ENCODE peak calls at places on chromosomes 13 and 19, in ten cellular contexts. E is small intestine; C is uterus; P is suprapubic skin; W is MM.1S; Z is stomach; F is CD4-positive, CD25-positive, alpha-beta regulatory T cell; O is H7; V is tibial artery; Q is IMR-90. H is an unnamed sample. For H3K36me3, the result is how much of the 10 kb centered on the place peaks cover.

GRCh38 chr19:40279761-40280607 is 5.2 kb downstream of the AKT2 start:
- DNase-seq in P (no peak), W (no peak), E (no peak), F (no peak), C (no peak), V (no peak), Z (no peak), Q (no peak), O (no peak), H (no peak)

GRCh38 chr13:50846861-50847475 is 3.5 kb upstream of the DLEU7 start:
- DNase-seq in F (no peak), Q (no peak), Z (no peak), P (no peak), C (no peak), O (no peak), V (no peak), W (no peak), E (no peak), H (no peak)

GRCh38 chr19:51607920-51608562 is 22.2 kb downstream of the SIGLEC5 start:
- DNase-seq in Z (peak), C (peak), O (peak), W (peak), Q (peak), F (no peak), E (peak), V (peak), P (no peak), H (peak)

GRCh38 chr13:90402613-90403012 is 944.9 kb upstream of the MIR17HG start:
- DNase-seq in E (no peak), C (no peak), F (no peak), Q (no peak), Z (no peak), O (no peak), P (no peak), W (no peak), V (no peak), H (no peak)

GRCh38 chr13:49371943-49372636 is 71.8 kb downstream of the CAB39L start:
- DNase-seq in Z (no peak), E (peak), C (no peak), P (no peak), O (no peak), F (no peak), V (no peak), W (no peak), Q (no peak), H (peak)

GRCh38 chr19:2109278-2109864 is 12.7 kb downstream of the IZUMO4 start:
- DNase-seq in E (no peak), F (no peak), P (no peak), Q (no peak), Z (no peak), C (no peak), V (no peak), O (no peak), W (no peak), H (no peak)

GRCh38 chr19:38912600-38913514 is 871 bp upstream of the CCER2 start:
- DNase-seq in E (no peak), C (no peak), Z (no peak), Q (no peak), P (no peak), F (no peak), V (no peak), O (peak), W (no peak), H (no peak)

GRCh38 chr19:49567722-49568454 is 12.5 kb downstream of the NOSIP start:
- DNase-seq in C (no peak), F (peak), P (no peak), V (no peak), W (no peak), E (peak), O (peak), Z (no peak), Q (no peak), H (no peak)

GRCh38 chr13:51955281-51955771 is 55.9 kb downstream of the ATP7B start:
- DNase-seq in C (no peak), V (no peak), F (no peak), P (no peak), Z (no peak), Q (no peak), W (no peak), O (no peak), E (peak), H (no peak)

GRCh38 chr13:32073180-32073864 is 41.7 kb downstream of the FRY start:
- DNase-seq in O (no peak), F (no peak), Q (no peak), P (no peak), W (no peak), V (no peak), Z (no peak), E (no peak), C (no peak), H (no peak)

GRCh38 chr19:28217064-28217463 is 995.9 kb downstream of the UQCRFS1 start:
- DNase-seq in Z (no peak), W (no peak), O (peak), C (no peak), Q (no peak), F (no peak), E (no peak), V (no peak), P (no peak), H (no peak)

GRCh38 chr19:10577951-10578350 is 9.2 kb downstream of the AP1M2 start:
- DNase-seq in F (no peak), W (no peak), V (no peak), E (no peak), Z (no peak), P (no peak), C (no peak), O (no peak), Q (no peak), H (no peak)

GRCh38 chr19:37867831-37868230 is 38.6 kb downstream of the WDR87 start:
- DNase-seq in V (no peak), P (no peak), F (no peak), C (no peak), Z (no peak), Q (peak), O (no peak), E (no peak), W (no peak), H (no peak)

GRCh38 chr19:13152854-13153626 is 2.8 kb downstream of the IER2 start:
- DNase-seq in F (peak), W (peak), V (peak), O (peak), E (peak), Q (peak), Z (peak), P (peak), C (peak), H (no peak)

GRCh38 chr19:58554494-58555368 is at the start of gene CHMP2A:
- DNase-seq in Q (peak), E (peak), P (peak), W (peak), V (peak), O (peak), Z (peak), F (peak), C (peak), H (peak)

GRCh38 chr19:32343550-32344262 is 1.7 kb upstream of the ZNF507 start:
- DNase-seq in C (no peak), F (no peak), W (no peak), E (no peak), O (no peak), Z (no peak), V (no peak), P (no peak), Q (no peak), H (no peak)

GRCh38 chr19:39199025-39199424 is 2.3 kb downstream of the NCCRP1 start:
- DNase-seq in C (peak), O (peak), V (no peak), Z (peak), P (no peak), W (no peak), F (no peak), E (no peak), Q (peak), H (peak)

GRCh38 chr13:80363890-80364503 is 23.1 kb upstream of the SPRY2 start:
- DNase-seq in W (no peak), F (no peak), P (no peak), Z (no peak), V (no peak), O (no peak), Q (peak), E (peak), C (no peak), H (no peak)

GRCh38 chr19:58476498-58477015 is 405 bp downstream of the ZNF446 start:
- DNase-seq in Z (no peak), Q (no peak), C (no peak), W (no peak), O (peak), V (no peak), F (no peak), P (no peak), E (no peak), H (no peak)

GRCh38 chr13:98990701-98991100 is 12.8 kb upstream of the DOCK9 start:
- DNase-seq in O (no peak), C (no peak), P (no peak), E (no peak), Q (no peak), W (no peak), Z (no peak), F (no peak), V (no peak), H (no peak)

GRCh38 chr19:42207767-42208259 is 9.7 kb downstream of the DEDD2 start:
- DNase-seq in O (peak), C (no peak), Q (peak), P (no peak), W (no peak), F (no peak), E (no peak), V (no peak), Z (peak), H (peak)

GRCh38 chr13:35914662-35915061 is 216.5 kb downstream of the DCLK1 start:
- DNase-seq in Q (no peak), F (no peak), V (no peak), O (no peak), C (no peak), P (no peak), Z (no peak), W (no peak), E (no peak), H (no peak)

DNA sequence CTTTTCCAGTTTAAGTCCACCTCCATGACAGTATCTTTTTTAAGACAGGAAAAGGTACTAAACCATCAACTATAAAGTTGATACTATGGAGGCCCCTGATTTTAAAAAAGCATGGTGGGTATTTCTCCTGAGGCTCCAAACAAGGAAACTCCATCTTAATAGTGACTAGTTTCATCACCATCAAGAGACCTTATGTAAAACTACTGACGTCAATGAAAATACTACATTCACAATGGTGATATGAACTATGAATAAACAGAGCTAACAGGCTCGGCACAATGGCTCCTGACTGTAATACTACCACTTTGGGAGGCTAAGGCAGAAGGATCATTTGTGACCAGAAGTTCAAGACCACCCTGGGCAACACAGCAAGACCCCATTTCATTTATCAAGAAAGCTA is 162.7 kb downstream of the KLF12 start:
- DNase-seq in Q (no peak), O (no peak), C (no peak), Z (no peak), V (no peak), W (no peak), F (no peak), P (no peak), E (no peak), H (no peak)
- H3K4me3 ChIP-seq in Q (no peak), O (no peak), C (no peak), Z (no peak), V (no peak), W (no peak), F (no peak), P (no peak), E (no peak), H (no peak)

GRCh38 chr19:4409123-4409933 is 6.9 kb downstream of the CHAF1A start:
- DNase-seq in F (no peak), C (no peak), W (no peak), Z (no peak), V (no peak), Q (no peak), O (peak), E (no peak), P (no peak), H (no peak)
- H3K36me3 ChIP-seq in F (under half), C (under half), W (under half), Z (under half), V (under half), Q (under half), O (under half), E (under half), P (under half), H (under half)

GRCh38 chr13:48072304-48072703 is 22.6 kb downstream of the MED4 start:
- DNase-seq in Q (no peak), V (no peak), F (no peak), E (no peak), C (no peak), W (no peak), Z (no peak), O (no peak), P (no peak), H (no peak)
- H3K4me3 ChIP-seq in Q (no peak), V (no peak), F (no peak), E (no peak), C (no peak), W (no peak), Z (no peak), O (no peak), P (no peak), H (no peak)

GRCh38 chr13:113320226-113320875 is 23.3 kb downstream of the LAMP1 start:
- DNase-seq in O (no peak), V (no peak), W (no peak), F (no peak), Z (no peak), P (no peak), C (no peak), Q (no peak), E (no peak), H (no peak)
- H3K36me3 ChIP-seq in O (under half), V (half or more), W (under half), F (half or more), Z (half or more), P (half or more), C (under half), Q (half or more), E (under half), H (under half)

DNA sequence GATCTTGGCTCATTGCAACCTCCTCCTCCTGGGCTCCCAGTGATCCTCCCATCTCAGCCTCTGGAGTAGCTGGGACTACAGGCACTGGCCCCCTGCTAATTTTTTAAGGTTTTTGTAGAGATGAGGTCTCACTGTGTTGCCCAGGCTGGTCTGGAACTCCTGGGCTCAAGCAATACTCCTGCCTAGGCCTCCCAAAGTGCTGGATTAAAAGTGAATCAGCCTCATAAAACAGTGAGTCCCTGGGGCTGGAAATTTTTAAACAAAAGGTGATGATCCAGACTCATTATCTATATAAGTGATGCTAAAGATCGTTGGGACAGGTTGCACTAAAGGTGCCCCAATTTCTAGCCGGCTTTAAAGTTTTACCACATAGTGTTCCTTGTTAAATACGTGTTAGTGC is 112.7 kb downstream of the LMO7 start:
- DNase-seq in Z (no peak), P (no peak), O (no peak), F (no peak), Q (no peak), E (no peak), W (no peak), V (no peak), C (no peak), H (no peak)
- H3K4me3 ChIP-seq in Z (no peak), P (no peak), O (no peak), F (no peak), Q (no peak), E (no peak), W (no peak), V (no peak), C (no peak), H (no peak)

GRCh38 chr19:1089126-1089771 is 5.9 kb downstream of the POLR2E start:
- DNase-seq in O (no peak), P (no peak), C (no peak), Q (no peak), Z (no peak), W (no peak), F (no peak), V (no peak), E (no peak), H (no peak)
- H3K36me3 ChIP-seq in O (under half), P (half or more), C (under half), Q (under half), Z (half or more), W (under half), F (under half), V (under half), E (under half), H (under half)

H was measured in kidney epithelial cell.